ENCODE peak calls at places on chromosomes 5 and 9, in eight cellular contexts. One of them, this sample, is unnamed.

GRCh38 chr5:181181650-181182565 is 23.1 kb downstream of the TRIM7 start:
- DNase-seq in H54: peak; percentile 48
- DNase-seq in stimulated activated CD4-positive, alpha-beta T cell treated with anti-CD3 and anti-CD28 coated beads, Interleukin-15, amount 100 ng/mL, for 24 hours: peak; percentile 61
- DNase-seq in fibroblast of mammary gland: peak; percentile 77
- DNase-seq in ureter: peak; percentile 66
- DNase-seq in amniotic epithelial cell: peak; percentile 64
- DNase-seq in A549: no peak
- DNase-seq in GF-D8: no peak
- DNase-seq in this sample: no peak

GRCh38 chr5:125489146-125489545 is 742.7 kb upstream of the ZNF608 start:
- DNase-seq in H54: no peak
- DNase-seq in stimulated activated CD4-positive, alpha-beta T cell treated with anti-CD3 and anti-CD28 coated beads, Interleukin-15, amount 100 ng/mL, for 24 hours: no peak
- DNase-seq in fibroblast of mammary gland: no peak
- DNase-seq in GF-D8: no peak
- DNase-seq in ureter: no peak
- DNase-seq in A549: no peak
- DNase-seq in amniotic epithelial cell: no peak
- DNase-seq in this sample: no peak

GRCh38 chr5:176596069-176596656 is 13.8 kb downstream of the GPRIN1 start:
- DNase-seq in fibroblast of mammary gland: no peak
- DNase-seq in H54: no peak
- DNase-seq in stimulated activated CD4-positive, alpha-beta T cell treated with anti-CD3 and anti-CD28 coated beads, Interleukin-15, amount 100 ng/mL, for 24 hours: no peak
- DNase-seq in A549: no peak
- DNase-seq in ureter: no peak
- DNase-seq in GF-D8: no peak
- DNase-seq in amniotic epithelial cell: no peak
- DNase-seq in this sample: no peak

GRCh38 chr9:116417464-116417863 is 263.9 kb downstream of the PAPPA start:
- DNase-seq in H54: no peak
- DNase-seq in A549: no peak
- DNase-seq in GF-D8: no peak
- DNase-seq in amniotic epithelial cell: no peak
- DNase-seq in stimulated activated CD4-positive, alpha-beta T cell treated with anti-CD3 and anti-CD28 coated beads, Interleukin-15, amount 100 ng/mL, for 24 hours: no peak
- DNase-seq in fibroblast of mammary gland: no peak
- DNase-seq in ureter: no peak
- DNase-seq in this sample: no peak

GRCh38 chr9:110744753-110745522 is 76.3 kb downstream of the MUSK start:
- DNase-seq in amniotic epithelial cell: peak; percentile 96
- DNase-seq in A549: peak; percentile 67
- DNase-seq in stimulated activated CD4-positive, alpha-beta T cell treated with anti-CD3 and anti-CD28 coated beads, Interleukin-15, amount 100 ng/mL, for 24 hours: no peak
- DNase-seq in ureter: peak; percentile 60
- DNase-seq in GF-D8: no peak
- DNase-seq in fibroblast of mammary gland: peak; percentile 100
- DNase-seq in H54: peak; percentile 40
- DNase-seq in this sample: no peak

GRCh38 chr5:619444-619843 is 7.3 kb downstream of the CEP72 start:
- DNase-seq in fibroblast of mammary gland: no peak
- DNase-seq in amniotic epithelial cell: no peak
- DNase-seq in A549: no peak
- DNase-seq in GF-D8: no peak
- DNase-seq in stimulated activated CD4-positive, alpha-beta T cell treated with anti-CD3 and anti-CD28 coated beads, Interleukin-15, amount 100 ng/mL, for 24 hours: no peak
- DNase-seq in H54: no peak
- DNase-seq in ureter: no peak
- DNase-seq in this sample: no peak

GRCh38 chr9:137423001-137423809 is at the start of the genes EXD3 and NOXA1:
- DNase-seq in stimulated activated CD4-positive, alpha-beta T cell treated with anti-CD3 and anti-CD28 coated beads, Interleukin-15, amount 100 ng/mL, for 24 hours: peak; percentile 96
- DNase-seq in A549: peak; percentile 55
- DNase-seq in ureter: peak; percentile 95
- DNase-seq in GF-D8: peak; percentile 55
- DNase-seq in H54: peak; percentile 93
- DNase-seq in amniotic epithelial cell: peak; percentile 83
- DNase-seq in fibroblast of mammary gland: peak; percentile 86
- DNase-seq in this sample: peak; percentile 85

GRCh38 chr5:68683632-68684035 is 410.2 kb upstream of the SLC30A5 start:
- DNase-seq in fibroblast of mammary gland: peak; percentile 97
- DNase-seq in stimulated activated CD4-positive, alpha-beta T cell treated with anti-CD3 and anti-CD28 coated beads, Interleukin-15, amount 100 ng/mL, for 24 hours: no peak
- DNase-seq in amniotic epithelial cell: peak; percentile 94
- DNase-seq in A549: peak; percentile 58
- DNase-seq in GF-D8: no peak
- DNase-seq in ureter: peak; percentile 64
- DNase-seq in H54: peak; percentile 3
- DNase-seq in this sample: no peak

GRCh38 chr9:91571036-91571435 is 147.4 kb upstream of the NFIL3 start:
- DNase-seq in fibroblast of mammary gland: no peak
- DNase-seq in ureter: no peak
- DNase-seq in stimulated activated CD4-positive, alpha-beta T cell treated with anti-CD3 and anti-CD28 coated beads, Interleukin-15, amount 100 ng/mL, for 24 hours: no peak
- DNase-seq in GF-D8: no peak
- DNase-seq in A549: no peak
- DNase-seq in H54: no peak
- DNase-seq in amniotic epithelial cell: peak; percentile 99
- DNase-seq in this sample: no peak

GRCh38 chr9:89225587-89225986 is 47.0 kb upstream of the SHC3 start:
- DNase-seq in fibroblast of mammary gland: peak; percentile 58
- DNase-seq in amniotic epithelial cell: peak; percentile 72
- DNase-seq in ureter: no peak
- DNase-seq in H54: no peak
- DNase-seq in GF-D8: no peak
- DNase-seq in A549: no peak
- DNase-seq in stimulated activated CD4-positive, alpha-beta T cell treated with anti-CD3 and anti-CD28 coated beads, Interleukin-15, amount 100 ng/mL, for 24 hours: no peak
- DNase-seq in this sample: no peak

GRCh38 chr9:133303266-133304157 is 28.5 kb upstream of the ABO start:
- DNase-seq in stimulated activated CD4-positive, alpha-beta T cell treated with anti-CD3 and anti-CD28 coated beads, Interleukin-15, amount 100 ng/mL, for 24 hours: no peak
- DNase-seq in GF-D8: no peak
- DNase-seq in A549: no peak
- DNase-seq in H54: no peak
- DNase-seq in ureter: peak; percentile 34
- DNase-seq in amniotic epithelial cell: no peak
- DNase-seq in fibroblast of mammary gland: no peak
- DNase-seq in this sample: no peak

GRCh38 chr5:35188041-35188457 is 42.2 kb downstream of the PRLR start:
- DNase-seq in GF-D8: no peak
- DNase-seq in A549: no peak
- DNase-seq in fibroblast of mammary gland: no peak
- DNase-seq in amniotic epithelial cell: no peak
- DNase-seq in H54: no peak
- DNase-seq in ureter: peak; percentile 56
- DNase-seq in stimulated activated CD4-positive, alpha-beta T cell treated with anti-CD3 and anti-CD28 coated beads, Interleukin-15, amount 100 ng/mL, for 24 hours: no peak
- DNase-seq in this sample: no peak

GRCh38 chr5:112366987-112367386 is 52.1 kb downstream of the EPB41L4A start:
- DNase-seq in A549: peak; percentile 53
- DNase-seq in GF-D8: no peak
- DNase-seq in ureter: no peak
- DNase-seq in fibroblast of mammary gland: no peak
- DNase-seq in H54: no peak
- DNase-seq in stimulated activated CD4-positive, alpha-beta T cell treated with anti-CD3 and anti-CD28 coated beads, Interleukin-15, amount 100 ng/mL, for 24 hours: no peak
- DNase-seq in amniotic epithelial cell: peak; percentile 3
- DNase-seq in this sample: no peak

GRCh38 chr5:7850533-7851239 is at the start of gene CFAP90:
- DNase-seq in stimulated activated CD4-positive, alpha-beta T cell treated with anti-CD3 and anti-CD28 coated beads, Interleukin-15, amount 100 ng/mL, for 24 hours: peak; percentile 24
- DNase-seq in fibroblast of mammary gland: peak; percentile 35
- DNase-seq in H54: no peak
- DNase-seq in GF-D8: no peak
- DNase-seq in ureter: peak; percentile 52
- DNase-seq in amniotic epithelial cell: peak; percentile 35
- DNase-seq in A549: no peak
- DNase-seq in this sample: no peak

GRCh38 chr5:135973323-135974018 is 18.7 kb upstream of the LECT2 start:
- DNase-seq in A549: no peak
- DNase-seq in H54: no peak
- DNase-seq in stimulated activated CD4-positive, alpha-beta T cell treated with anti-CD3 and anti-CD28 coated beads, Interleukin-15, amount 100 ng/mL, for 24 hours: no peak
- DNase-seq in amniotic epithelial cell: peak; percentile 93
- DNase-seq in fibroblast of mammary gland: peak; percentile 96
- DNase-seq in GF-D8: no peak
- DNase-seq in ureter: no peak
- DNase-seq in this sample: no peak

GRCh38 chr5:175652741-175653663 is 4.9 kb upstream of the HRH2 start:
- DNase-seq in stimulated activated CD4-positive, alpha-beta T cell treated with anti-CD3 and anti-CD28 coated beads, Interleukin-15, amount 100 ng/mL, for 24 hours: peak; percentile 88
- DNase-seq in H54: no peak
- DNase-seq in A549: no peak
- DNase-seq in GF-D8: peak; percentile 72
- DNase-seq in fibroblast of mammary gland: no peak
- DNase-seq in ureter: no peak
- DNase-seq in amniotic epithelial cell: no peak
- DNase-seq in this sample: no peak

GRCh38 chr9:14749738-14750137 is 27.2 kb upstream of the CER1 start:
- DNase-seq in amniotic epithelial cell: no peak
- DNase-seq in fibroblast of mammary gland: no peak
- DNase-seq in GF-D8: no peak
- DNase-seq in stimulated activated CD4-positive, alpha-beta T cell treated with anti-CD3 and anti-CD28 coated beads, Interleukin-15, amount 100 ng/mL, for 24 hours: no peak
- DNase-seq in ureter: no peak
- DNase-seq in H54: no peak
- DNase-seq in A549: no peak
- DNase-seq in this sample: no peak